ENCODE peak calls at places on chromosomes 12 and 14, in seven cellular contexts. W, X, J, Q, U, I and D are unnamed samples.
A peak's percentile ranks its signal among the peaks of the same experiment; 100 is the strongest.

GRCh38 chr14:30214456-30215090 is 286.9 kb upstream of the PRKD1 start:
- DNase-seq in W (peak; percentile 41), X (no peak), J (no peak), Q (peak; percentile 75), U (no peak), I (peak; percentile 21), D (no peak)

GRCh38 chr12:111254106-111254505 is 114.8 kb downstream of the PHETA1 start:
- DNase-seq in W (no peak), X (no peak), J (no peak), Q (no peak), U (no peak), I (no peak), D (no peak)

GRCh38 chr14:104528496-104528895 is 51.1 kb upstream of the C14orf180 start:
- DNase-seq in W (no peak), X (no peak), J (no peak), Q (no peak), U (no peak), I (no peak), D (no peak)

GRCh38 chr14:55641954-55642353 is 61.9 kb downstream of the KTN1 start:
- DNase-seq in W (no peak), X (no peak), J (no peak), Q (peak; percentile 53), U (no peak), I (no peak), D (no peak)

GRCh38 chr12:57614178-57614947 is 3.1 kb downstream of the ARHGEF25 start:
- DNase-seq in W (no peak), X (no peak), J (no peak), Q (peak; percentile 89), U (no peak), I (no peak), D (no peak)

GRCh38 chr14:72178517-72178916 is 246.3 kb downstream of the RGS6 start:
- DNase-seq in W (no peak), X (no peak), J (no peak), Q (peak; percentile 44), U (no peak), I (no peak), D (no peak)

GRCh38 chr14:76396714-76397187 is 20.8 kb downstream of the ESRRB start:
- DNase-seq in W (no peak), X (no peak), J (no peak), Q (no peak), U (no peak), I (no peak), D (no peak)

GRCh38 chr14:53347046-53347445 is 193.9 kb upstream of the DDHD1 start:
- DNase-seq in W (no peak), X (no peak), J (no peak), Q (peak; percentile 30), U (no peak), I (no peak), D (no peak)

GRCh38 chr14:79584679-79585078 is 626.6 kb downstream of the DIO2 start:
- DNase-seq in W (no peak), X (no peak), J (no peak), Q (no peak), U (no peak), I (no peak), D (no peak)

GRCh38 chr12:19402743-19403400 is 36.4 kb upstream of the AEBP2 start:
- DNase-seq in W (no peak), X (no peak), J (peak; percentile 28), Q (no peak), U (no peak), I (no peak), D (no peak)

GRCh38 chr14:64566651-64567122 is 16.9 kb downstream of the PPP1R36 start:
- DNase-seq in W (peak; percentile 23), X (peak; percentile 85), J (no peak), Q (peak; percentile 47), U (no peak), I (no peak), D (no peak)

GRCh38 chr12:20007331-20007730 is 361.0 kb upstream of the PDE3A start:
- DNase-seq in W (no peak), X (no peak), J (no peak), Q (no peak), U (no peak), I (no peak), D (no peak)

GRCh38 chr14:96081767-96082400 is 42.7 kb downstream of the C14orf132 start:
- DNase-seq in W (no peak), X (no peak), J (no peak), Q (no peak), U (no peak), I (no peak), D (no peak)

GRCh38 chr12:111753144-111753881 is 13.4 kb upstream of the ALDH2 start:
- DNase-seq in W (peak; percentile 47), X (no peak), J (peak; percentile 67), Q (peak; percentile 81), U (peak; percentile 75), I (no peak), D (no peak)

GRCh38 chr14:88468396-88468795 is 82.9 kb downstream of the SPATA7 start:
- DNase-seq in W (no peak), X (no peak), J (no peak), Q (no peak), U (no peak), I (no peak), D (no peak)

GRCh38 chr12:68530965-68531364 is 79.7 kb upstream of the RAP1B start:
- DNase-seq in W (no peak), X (no peak), J (no peak), Q (no peak), U (no peak), I (no peak), D (no peak)

GRCh38 chr14:20632448-20632830 is 9.1 kb downstream of the OR6S1 start:
- DNase-seq in W (peak; percentile 23), X (no peak), J (no peak), Q (peak; percentile 42), U (no peak), I (no peak), D (no peak)
- H3K4me3 ChIP-seq in W (peak overlapping the region; percentile 59), X (peak overlapping the region; percentile 49), J (peak overlapping the region; percentile 49), Q (peak overlapping the region; percentile 74), U (peak overlapping the region; percentile 5), I (peak overlapping the region; percentile 53), D (peak overlapping the region; percentile 86)

GRCh38 chr12:78916845-78917480 is 52.4 kb downstream of the SYT1 start:
- DNase-seq in W (no peak), X (no peak), J (no peak), Q (peak; percentile 24), U (no peak), I (no peak), D (no peak)
- TF ChIP-seq POLR2AphosphoS5 in W (no peak), X (no peak), J (no peak), Q (no peak), U (no peak), I (no peak), D (no peak)

DNA sequence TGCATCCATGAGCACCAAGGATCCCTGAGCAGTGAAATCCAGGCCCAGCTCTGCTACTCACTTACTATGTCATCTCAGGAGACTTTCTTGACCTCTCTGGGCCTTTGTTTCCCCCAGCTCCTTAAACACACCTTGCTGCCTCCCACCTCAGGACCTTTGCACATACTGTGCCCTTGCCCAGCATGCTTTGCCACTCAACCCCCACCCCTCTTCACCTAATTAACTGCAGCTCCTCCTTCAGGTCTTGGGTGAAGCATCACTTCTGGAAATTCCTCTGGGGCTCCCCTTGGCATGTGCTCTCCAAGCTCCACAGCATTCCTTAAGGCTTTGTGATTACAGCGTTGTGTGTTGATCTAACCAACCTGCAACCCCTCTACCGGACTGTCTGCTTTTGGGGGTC is 15.9 kb downstream of the WSCD2 start:
- DNase-seq in W (no peak), X (no peak), J (no peak), Q (peak; percentile 50), U (no peak), I (no peak), D (no peak)
- H3K27me3 ChIP-seq in W (peaks cover 3% of the 10 kb centered on the region), X (no peaks in the 10 kb centered on the region), J (peaks cover 5% of the 10 kb centered on the region), Q (no peaks in the 10 kb centered on the region), U (no peaks in the 10 kb centered on the region), I (no peaks in the 10 kb centered on the region), D (no peaks in the 10 kb centered on the region)

GRCh38 chr14:92712654-92713051 is 35.8 kb downstream of the LGMN start:
- DNase-seq in W (no peak), X (no peak), J (no peak), Q (no peak), U (no peak), I (no peak), D (no peak)
- H3K4me3 ChIP-seq in W (no peak overlapping the region), X (no peak overlapping the region), J (no peak overlapping the region), Q (no peak overlapping the region), U (no peak overlapping the region), I (no peak overlapping the region), D (no peak overlapping the region)

DNA sequence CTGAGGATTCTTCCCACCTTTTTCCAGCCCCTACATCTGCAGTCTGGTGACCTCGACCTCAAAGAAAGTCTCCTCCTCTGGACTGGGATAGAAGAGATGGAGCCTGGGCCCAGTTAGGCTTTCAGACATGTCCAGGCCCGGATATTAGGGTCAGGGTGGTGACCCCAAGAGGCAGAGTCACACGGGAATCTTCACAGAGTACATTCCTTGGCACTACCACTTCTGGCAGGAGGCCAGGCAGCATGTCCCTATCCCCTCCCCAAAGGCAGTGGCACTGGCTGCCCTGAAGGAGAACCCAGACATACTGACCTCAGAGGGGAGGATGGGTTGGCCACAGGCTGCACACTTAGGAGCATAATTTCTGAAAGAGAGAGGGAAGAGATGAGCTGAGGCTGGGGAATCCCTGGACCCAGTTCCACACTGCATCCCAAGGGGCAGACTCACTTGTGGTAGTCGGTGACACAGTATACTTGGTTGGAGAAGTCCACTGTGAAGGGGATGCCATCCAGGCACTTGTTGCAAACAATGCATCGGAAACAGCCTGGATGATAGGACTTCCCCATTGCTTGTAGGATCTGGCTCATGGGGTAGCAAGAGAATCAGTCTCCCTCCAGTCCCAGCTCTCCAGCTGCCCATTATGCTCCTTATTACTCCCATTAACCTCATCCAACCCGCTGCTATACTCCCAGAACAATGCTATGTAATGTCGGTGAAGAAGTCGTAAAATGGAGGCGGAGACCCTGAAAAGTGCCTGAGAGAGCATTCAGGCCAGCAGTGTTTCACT is 7.6 kb downstream of the AJUBA start:
- DNase-seq in W (no peak), X (no peak), J (no peak), Q (no peak), U (no peak), I (no peak), D (no peak)
- TF ChIP-seq POLR2AphosphoS5 in W (no peak), X (no peak), J (no peak), Q (no peak), U (no peak), I (no peak), D (no peak)

DNA sequence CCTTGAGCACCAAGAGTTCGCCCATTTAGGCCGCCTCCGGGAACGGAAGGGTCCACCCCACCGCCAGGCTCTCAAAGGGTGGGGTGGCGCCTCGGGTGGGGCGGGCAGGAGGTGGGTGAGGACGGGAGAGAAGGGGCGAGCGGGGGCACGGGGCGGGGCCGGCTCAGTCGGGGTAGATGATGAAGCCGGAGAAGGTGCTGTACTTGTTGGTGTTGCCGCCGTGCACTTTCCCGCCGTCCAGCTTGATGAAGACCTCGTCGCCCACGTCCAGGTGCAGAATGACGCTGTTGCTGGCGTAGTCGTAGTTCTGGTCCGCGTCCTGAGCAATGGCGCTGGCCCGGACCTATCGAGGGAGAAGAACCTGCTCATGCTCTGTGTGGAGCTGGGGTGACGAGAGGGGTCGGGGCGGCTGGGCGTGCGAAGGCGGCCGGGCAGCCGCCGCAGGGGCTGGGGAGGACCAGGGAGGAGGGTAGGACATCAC is 4.1 kb downstream of the C1QL4 start:
- DNase-seq in W (no peak), X (peak; percentile 83), J (peak; percentile 24), Q (peak; percentile 49), U (no peak), I (no peak), D (no peak)
- H3K27me3 ChIP-seq in W (peaks cover 18% of the 10 kb centered on the region), X (peaks cover 10% of the 10 kb centered on the region), J (peaks cover 73% of the 10 kb centered on the region), Q (peaks cover 70% of the 10 kb centered on the region), U (peaks cover 58% of the 10 kb centered on the region), I (peaks cover 30% of the 10 kb centered on the region), D (no peaks in the 10 kb centered on the region)